ENCODE peak calls at places on chromosome 3, in eight cellular contexts. R, L, D, O, M, A, F and J are unnamed samples.

GRCh38 chr3:10008588-10009344 is 17.5 kb upstream of the FANCD2 start:
- DNase-seq in R (peak; percentile 62), L (peak; percentile 79), D (peak; percentile 81), O (peak; percentile 98), M (peak; percentile 75), A (peak; percentile 96), F (peak; percentile 77), J (peak; percentile 88)

GRCh38 chr3:143167956-143168355 is 48.4 kb downstream of the CHST2 start:
- DNase-seq in R (no peak), L (no peak), D (no peak), O (no peak), M (peak; percentile 85), A (no peak), F (no peak), J (no peak)

GRCh38 chr3:11637901-11638668 is 5.6 kb downstream of the VGLL4 start:
- DNase-seq in R (peak; percentile 59), L (no peak), D (no peak), O (no peak), M (peak; percentile 52), A (no peak), F (no peak), J (no peak)

GRCh38 chr3:181417748-181418147 is 294.0 kb upstream of the SOX2 start:
- DNase-seq in R (peak; percentile 14), L (no peak), D (no peak), O (no peak), M (peak; percentile 1), A (no peak), F (no peak), J (no peak)

GRCh38 chr3:7630925-7631324 is 770.0 kb downstream of the GRM7 start:
- DNase-seq in R (peak; percentile 79), L (no peak), D (no peak), O (no peak), M (peak; percentile 43), A (peak; percentile 67), F (no peak), J (no peak)

GRCh38 chr3:114408763-114409162 is 114.9 kb downstream of the TIGIT start:
- DNase-seq in R (peak; percentile 25), L (no peak), D (no peak), O (no peak), M (no peak), A (no peak), F (no peak), J (no peak)

GRCh38 chr3:79846148-79846933 is 78.5 kb upstream of the ROBO1 start:
- DNase-seq in R (no peak), L (no peak), D (no peak), O (no peak), M (no peak), A (no peak), F (no peak), J (no peak)

GRCh38 chr3:39376929-39377634 is 6.1 kb upstream of the SLC25A38 start:
- DNase-seq in R (no peak), L (no peak), D (no peak), O (no peak), M (no peak), A (no peak), F (no peak), J (peak; percentile 18)

GRCh38 chr3:116000315-116000714 is 377.0 kb downstream of the GAP43 start:
- DNase-seq in R (peak; percentile 94), L (no peak), D (peak; percentile 56), O (no peak), M (peak; percentile 97), A (peak; percentile 62), F (no peak), J (no peak)

DNA sequence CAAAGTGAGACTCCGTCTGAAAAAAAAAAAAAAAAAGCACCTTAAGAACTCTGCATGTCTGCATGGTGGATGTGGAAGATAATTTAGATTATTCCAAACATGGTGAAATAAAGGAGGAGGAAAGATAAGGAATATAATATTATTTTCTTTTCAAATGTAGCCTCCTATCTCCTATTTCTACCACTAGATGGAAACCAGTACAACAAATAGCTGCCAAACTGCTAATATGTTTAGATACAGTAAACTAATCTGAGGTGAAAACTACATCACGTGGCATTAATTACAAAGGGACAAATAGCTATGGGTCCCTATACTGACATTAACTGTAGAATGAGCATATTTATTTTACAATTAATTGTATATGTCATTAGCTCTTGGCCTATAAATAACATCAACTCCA is 197.8 kb downstream of the TBC1D5 start:
- DNase-seq in R (peak; percentile 6), L (no peak), D (no peak), O (no peak), M (peak; percentile 19), A (no peak), F (no peak), J (no peak)
- TF ChIP-seq CTCF in R (peak; percentile 34), L (no peak), D (no peak), O (no peak), M (peak; percentile 38), A (no peak), F (no peak), J (no peak)

GRCh38 chr3:49386056-49386756 is 25.6 kb downstream of the RHOA start:
- DNase-seq in R (no peak), L (no peak), D (no peak), O (no peak), M (no peak), A (no peak), F (no peak), J (no peak)
- TF ChIP-seq CTCF in R (no peak), L (no peak), D (no peak), O (no peak), M (no peak), A (no peak), F (no peak), J (no peak)

GRCh38 chr3:146164071-146164470 is 3.1 kb upstream of the PLOD2 start:
- DNase-seq in R (no peak), L (no peak), D (no peak), O (no peak), M (peak; percentile 69), A (no peak), F (no peak), J (no peak)

GRCh38 chr3:146164951-146165350 is 4.0 kb upstream of the PLOD2 start:
- DNase-seq in R (no peak), L (no peak), D (no peak), O (no peak), M (peak; percentile 43), A (no peak), F (no peak), J (no peak)

GRCh38 chr3:146164506-146164905 is 3.5 kb upstream of the PLOD2 start:
- DNase-seq in R (no peak), L (no peak), D (no peak), O (no peak), M (peak; percentile 49), A (no peak), F (no peak), J (no peak)

GRCh38 chr3:146162561-146162960 is 1.6 kb upstream of the PLOD2 start:
- DNase-seq in R (no peak), L (no peak), D (peak; percentile 46), O (no peak), M (peak; percentile 38), A (peak; percentile 69), F (no peak), J (no peak)

DNA sequence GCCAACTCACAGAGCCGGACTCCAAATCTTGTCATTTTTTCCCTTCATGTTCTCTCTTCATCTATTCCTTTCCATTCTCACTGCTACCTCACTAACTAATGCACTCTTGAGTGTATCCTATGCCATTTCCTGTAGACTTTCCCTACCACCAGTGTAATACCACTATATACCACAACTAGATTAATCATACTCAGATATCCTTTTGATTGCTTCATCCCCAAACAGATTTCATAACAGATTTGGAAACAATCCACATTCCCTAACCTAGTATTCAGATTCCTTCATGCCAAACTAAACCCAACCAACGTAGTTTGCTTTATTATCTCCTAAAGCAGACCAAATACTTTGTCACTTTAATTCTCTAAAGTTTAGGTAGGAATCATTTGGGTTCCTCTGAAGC is 2.6 kb upstream of the PLOD2 start:
- DNase-seq in R (peak; percentile 86), L (no peak), D (peak; percentile 29), O (no peak), M (peak; percentile 98), A (no peak), F (no peak), J (no peak)
- TF ChIP-seq CTCF in R (no peak), L (no peak), D (peak; percentile 47), O (no peak), M (peak; percentile 37), A (no peak), F (no peak), J (no peak)

GRCh38 chr3:124291008-124291407 is 299.1 kb upstream of the ROPN1 start:
- DNase-seq in R (no peak), L (no peak), D (no peak), O (no peak), M (no peak), A (no peak), F (no peak), J (no peak)
- TF ChIP-seq CTCF in R (no peak), L (no peak), D (no peak), O (no peak), M (no peak), A (no peak), F (no peak), J (no peak)

GRCh38 chr3:119034256-119035013 is at the start of gene IGSF11:
- DNase-seq in R (peak; percentile 39), L (no peak), D (peak; percentile 79), O (peak; percentile 83), M (peak; percentile 36), A (peak; percentile 77), F (peak; percentile 24), J (peak; percentile 91)
- TF ChIP-seq CTCF in R (no peak), L (peak; percentile 47), D (no peak), O (peak; percentile 52), M (no peak), A (peak; percentile 67), F (peak; percentile 9), J (peak; percentile 91)

GRCh38 chr3:45130476-45130875 is 15.7 kb downstream of the CDCP1 start:
- DNase-seq in R (no peak), L (no peak), D (no peak), O (no peak), M (no peak), A (no peak), F (no peak), J (no peak)
- TF ChIP-seq CTCF in R (no peak), L (no peak), D (no peak), O (no peak), M (no peak), A (no peak), F (no peak), J (no peak)

DNA sequence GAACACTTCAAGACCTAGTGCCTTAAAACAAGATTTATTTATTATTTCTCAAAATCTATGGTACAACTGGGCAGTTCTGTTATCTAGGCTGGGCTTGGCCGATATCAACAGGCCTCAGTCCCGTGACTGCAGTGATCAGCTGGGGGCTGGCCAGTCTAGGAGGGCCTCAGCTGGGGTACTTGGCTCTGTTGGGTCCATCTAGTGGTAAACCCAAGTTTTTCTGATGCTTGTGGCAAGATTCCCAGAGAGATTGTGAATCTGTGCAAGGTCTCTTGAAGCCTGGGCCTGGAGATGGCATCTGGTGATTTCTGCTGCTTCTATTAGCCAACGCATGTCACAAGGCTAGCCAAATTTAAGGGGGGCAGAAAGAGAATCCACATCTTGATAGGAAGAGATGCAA is 482.4 kb upstream of the SGO1 start:
- DNase-seq in R (no peak), L (no peak), D (no peak), O (no peak), M (no peak), A (no peak), F (no peak), J (no peak)
- TF ChIP-seq CTCF in R (no peak), L (no peak), D (no peak), O (no peak), M (no peak), A (no peak), F (no peak), J (no peak)